ENCODE peak calls at places on chromosomes 1 and 21, in four cellular contexts. T is activated T-cell treated with anti-CD3 and anti-CD28 coated beads for 1 hour, D is esophagus squamous epithelium, V is NCI-H1092 treated with DMSO at 0.1 percent for 48 hours. M is an unnamed sample.

GRCh38 chr1:51264470-51264869 is 28.4 kb downstream of the RNF11 start:
- DNase-seq in V (no peak), D (no peak), T (no peak), M (peak)

GRCh38 chr1:204338997-204339396 is 20.7 kb downstream of the PLEKHA6 start:
- DNase-seq in V (no peak), D (no peak), T (no peak), M (no peak)

GRCh38 chr21:42980959-42981523 is 6.7 kb downstream of the PKNOX1 start:
- DNase-seq in V (no peak), T (no peak), D (no peak), M (no peak)

GRCh38 chr1:242132446-242132845 is 133.5 kb upstream of the MAP1LC3C start:
- DNase-seq in T (no peak), V (no peak), D (no peak), M (no peak)

GRCh38 chr1:22805672-22806038 is 95.0 kb downstream of the EPHB2 start:
- DNase-seq in V (peak), D (no peak), T (no peak), M (no peak)

GRCh38 chr1:46687910-46688509 is 16.4 kb downstream of the TEX38 start:
- DNase-seq in D (no peak), T (no peak), V (no peak), M (no peak)

GRCh38 chr1:52571783-52572182 is 18.9 kb upstream of the TUT4 start:
- DNase-seq in T (no peak), D (no peak), V (no peak), M (no peak)

GRCh38 chr21:38646213-38646837 is 148.0 kb upstream of the ERG start:
- DNase-seq in T (no peak), D (no peak), V (no peak), M (no peak)

GRCh38 chr1:213983589-213984386 is 4.0 kb upstream of the PROX1 start:
- DNase-seq in V (peak), T (no peak), D (no peak), M (no peak)

GRCh38 chr1:18353528-18353927 is 127.2 kb upstream of the KLHDC7A start:
- DNase-seq in T (no peak), V (no peak), D (no peak), M (no peak)

GRCh38 chr1:67572594-67573221 is 112.3 kb upstream of the GADD45A start:
- DNase-seq in D (no peak), V (no peak), T (no peak), M (no peak)

GRCh38 chr1:69533343-69533742 is 34.4 kb upstream of the LRRC7 start:
- DNase-seq in V (no peak), T (no peak), D (no peak), M (no peak)

GRCh38 chr21:16594191-16594590 is 864.4 kb downstream of the USP25 start:
- DNase-seq in V (no peak), T (no peak), D (no peak), M (no peak)

GRCh38 chr1:207871117-207871649 is 39.7 kb downstream of the CD34 start:
- DNase-seq in D (no peak), T (no peak), V (no peak), M (no peak)

GRCh38 chr1:65075123-65075976 is 72.7 kb upstream of the AK4 start:
- DNase-seq in D (no peak), V (peak), T (peak), M (no peak)